ENCODE peak calls at places on chromosome 7, in seven cellular contexts. H is IMR-90; V is mammary epithelial cell; C is amniotic stem cell; J is kidney epithelial cell; E is SHP77 treated with DMSO at 0.1 percent for 48 hours; N is stimulated activated CD4-positive, alpha-beta T cell treated with anti-CD3 and anti-CD28 coated beads, Interleukin-2, amount 100 ng/mL, for 48 hours. T is an unnamed sample.

GRCh38 chr7:112225006-112225405 is 18.5 kb downstream of the ZNF277 start:
- DNase-seq in C (no peak), J (no peak), V (no peak), N (no peak), E (no peak), H (no peak), T (peak)

GRCh38 chr7:79877874-79878465 is 256.7 kb upstream of the GNAI1 start:
- DNase-seq in V (no peak), C (no peak), N (no peak), J (no peak), E (no peak), H (peak), T (peak)

GRCh38 chr7:123941391-123942180 is 16.5 kb downstream of the SPAM1 start:
- DNase-seq in J (no peak), C (no peak), E (no peak), V (peak), H (no peak), N (no peak), T (no peak)

GRCh38 chr7:14018751-14019150 is 29.3 kb upstream of the ETV1 start:
- DNase-seq in E (no peak), V (no peak), J (no peak), N (no peak), H (peak), C (no peak), T (no peak)

GRCh38 chr7:28573059-28573553 is 160.8 kb downstream of the CREB5 start:
- DNase-seq in V (peak), E (peak), C (no peak), N (no peak), J (no peak), H (peak), T (no peak)

GRCh38 chr7:50405246-50405645 is 44.9 kb downstream of the FIGNL1 start:
- DNase-seq in J (no peak), V (no peak), E (no peak), H (no peak), C (no peak), N (no peak), T (no peak)

GRCh38 chr7:120805636-120806388 is 52.1 kb downstream of the TSPAN12 start:
- DNase-seq in E (peak), C (no peak), J (peak), V (peak), N (peak), H (peak), T (peak)

GRCh38 chr7:157282141-157282801 is 54.5 kb upstream of the DNAJB6 start:
- DNase-seq in H (no peak), N (no peak), E (no peak), C (no peak), J (no peak), V (no peak), T (no peak)

GRCh38 chr7:95011156-95011928 is 103.9 kb downstream of the PPP1R9A start:
- DNase-seq in H (peak), V (peak), J (peak), N (no peak), E (no peak), C (peak), T (peak)

GRCh38 chr7:46432666-46433065 is 511.6 kb upstream of the IGFBP3 start:
- DNase-seq in J (no peak), H (peak), C (no peak), N (no peak), V (peak), E (no peak), T (no peak)

GRCh38 chr7:66950763-66951162 is 29.7 kb downstream of the TMEM248 start:
- DNase-seq in H (peak), E (no peak), C (no peak), N (no peak), J (no peak), V (no peak), T (no peak)

GRCh38 chr7:936131-937054 is 18.1 kb downstream of the ADAP1 start:
- DNase-seq in J (no peak), H (peak), N (peak), C (no peak), V (no peak), E (no peak), T (no peak)

GRCh38 chr7:120981888-120982615 is 6.5 kb upstream of the CPED1 start:
- DNase-seq in E (no peak), V (peak), C (no peak), J (no peak), H (peak), N (no peak), T (no peak)

GRCh38 chr7:133678137-133678814 is 425.4 kb downstream of the EXOC4 start:
- DNase-seq in E (no peak), H (no peak), V (peak), J (no peak), N (no peak), C (no peak), T (no peak)

GRCh38 chr7:7271094-7271874 is 88.9 kb downstream of the C1GALT1 start:
- DNase-seq in N (no peak), E (no peak), H (no peak), J (no peak), C (no peak), V (no peak), T (no peak)

GRCh38 chr7:47601881-47602249 is 20.0 kb upstream of the TNS3 start:
- DNase-seq in N (no peak), V (no peak), H (no peak), C (no peak), J (no peak), E (no peak), T (no peak)

GRCh38 chr7:116071629-116072028 is 41.1 kb upstream of the TFEC start:
- DNase-seq in N (no peak), E (no peak), J (no peak), V (no peak), H (no peak), C (no peak), T (no peak)

GRCh38 chr7:139660317-139661042 is 117.3 kb downstream of the HIPK2 start:
- DNase-seq in C (no peak), N (no peak), E (no peak), H (no peak), V (peak), J (no peak), T (no peak)

GRCh38 chr7:42914009-42914725 is 2.3 kb upstream of the C7orf25 start:
- DNase-seq in E (no peak), J (no peak), C (no peak), H (peak), N (no peak), V (no peak), T (no peak)